ENCODE peak calls at places on chromosome 17, in nine cellular contexts. S is stomach; Q is prostate gland; L is uterus; J is CD4-positive, alpha-beta memory T cell; F is SJCRH30; E is RWPE2; D is SK-N-MC; I is MM.1S. T is an unnamed sample.

GRCh38 chr17:48619821-48620496 is 4.9 kb upstream of the HOXB8 start:
- DNase-seq in S (no peak), Q (no peak), L (no peak), J (no peak), F (no peak), E (no peak), D (no peak), I (no peak), T (no peak)

GRCh38 chr17:22411185-22411784 is 719.0 kb downstream of the KCNJ18 start:
- DNase-seq in S (no peak), Q (no peak), L (no peak), J (no peak), F (no peak), E (no peak), D (no peak), I (no peak), T (no peak)

GRCh38 chr17:81194225-81194760 is 28.3 kb upstream of the AATK start:
- DNase-seq in S (no peak), Q (no peak), L (no peak), J (no peak), F (no peak), E (no peak), D (no peak), I (no peak), T (no peak)

GRCh38 chr17:32755045-32755805 is 121.7 kb downstream of the MYO1D start:
- DNase-seq in S (no peak), Q (no peak), L (no peak), J (no peak), F (no peak), E (no peak), D (peak; percentile 68), I (peak; percentile 43), T (no peak)

GRCh38 chr17:79977161-79977631 is 58.5 kb downstream of the TBC1D16 start:
- DNase-seq in S (no peak), Q (no peak), L (no peak), J (no peak), F (no peak), E (peak; percentile 61), D (no peak), I (no peak), T (no peak)

GRCh38 chr17:64176556-64176955 is 46.6 kb upstream of the ERN1 start:
- DNase-seq in S (no peak), Q (no peak), L (no peak), J (no peak), F (no peak), E (no peak), D (no peak), I (no peak), T (no peak)

GRCh38 chr17:68599091-68599872 is 1.9 kb downstream of the FAM20A start:
- DNase-seq in S (no peak), Q (no peak), L (peak; percentile 43), J (no peak), F (no peak), E (no peak), D (no peak), I (no peak), T (no peak)

GRCh38 chr17:64130559-64131001 is 636 bp upstream of the ERN1 start:
- DNase-seq in S (no peak), Q (no peak), L (peak; percentile 63), J (peak; percentile 85), F (no peak), E (no peak), D (no peak), I (no peak), T (no peak)

GRCh38 chr17:57599271-57600045 is 145.6 kb downstream of the CCDC182 start:
- DNase-seq in S (no peak), Q (no peak), L (no peak), J (peak; percentile 58), F (no peak), E (no peak), D (no peak), I (peak; percentile 28), T (no peak)

GRCh38 chr17:10705727-10706126 is 8.3 kb downstream of the ADPRM start:
- DNase-seq in S (no peak), Q (no peak), L (no peak), J (no peak), F (no peak), E (no peak), D (no peak), I (no peak), T (no peak)
- H3K36me3 ChIP-seq in S (peaks cover 61% of the 10 kb centered on the region), Q (no peaks in the 10 kb centered on the region), L (no peaks in the 10 kb centered on the region), J (peaks cover 43% of the 10 kb centered on the region), F (no peaks in the 10 kb centered on the region), E (peaks cover 56% of the 10 kb centered on the region), D (peaks cover 52% of the 10 kb centered on the region), I (peaks cover under 1% of the 10 kb centered on the region), T (no peaks in the 10 kb centered on the region)

GRCh38 chr17:8104911-8105310 is 13.4 kb downstream of the ALOXE3 start:
- DNase-seq in S (no peak), Q (no peak), L (no peak), J (no peak), F (no peak), E (no peak), D (no peak), I (no peak), T (no peak)

GRCh38 chr17:8100149-8100548 is 12.6 kb upstream of the ALOX12B start:
- DNase-seq in S (no peak), Q (no peak), L (no peak), J (no peak), F (no peak), E (no peak), D (no peak), I (no peak), T (no peak)

GRCh38 chr17:8100763-8101162 is 13.2 kb upstream of the ALOX12B start:
- DNase-seq in S (no peak), Q (no peak), L (no peak), J (no peak), F (no peak), E (no peak), D (no peak), I (no peak), T (no peak)

GRCh38 chr17:8103549-8103948 is 14.8 kb downstream of the ALOXE3 start:
- DNase-seq in S (peak; percentile 61), Q (no peak), L (no peak), J (no peak), F (no peak), E (no peak), D (no peak), I (no peak), T (no peak)

DNA sequence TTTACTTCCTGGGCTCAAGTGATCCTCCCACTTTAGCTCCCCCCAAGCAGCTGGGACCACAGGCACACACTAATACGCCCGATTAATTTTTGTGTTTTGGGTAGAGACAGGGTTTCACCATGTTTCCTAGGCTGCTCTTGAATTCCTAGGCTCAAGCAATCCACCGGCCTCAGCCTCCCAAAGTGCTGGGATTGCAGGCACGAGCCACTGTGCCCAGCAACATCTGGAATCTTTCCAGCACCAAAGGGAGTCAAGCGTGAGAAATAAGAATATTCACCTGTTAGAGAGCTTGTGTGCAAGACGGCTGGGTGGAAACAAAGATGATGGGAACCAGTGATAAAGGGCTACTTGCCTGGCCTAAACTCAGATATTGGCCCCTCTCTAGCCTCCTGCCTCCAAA is 14.2 kb upstream of the ALOX12B start:
- DNase-seq in S (no peak), Q (no peak), L (no peak), J (no peak), F (no peak), E (no peak), D (no peak), I (no peak), T (no peak)
- H3K9me3 ChIP-seq in S (no peaks in the 10 kb centered on the region), Q (no peaks in the 10 kb centered on the region), L (no peaks in the 10 kb centered on the region), J (no peaks in the 10 kb centered on the region), F (no peaks in the 10 kb centered on the region), E (no peaks in the 10 kb centered on the region), D (no peaks in the 10 kb centered on the region), I (no peaks in the 10 kb centered on the region), T (no peaks in the 10 kb centered on the region)

DNA sequence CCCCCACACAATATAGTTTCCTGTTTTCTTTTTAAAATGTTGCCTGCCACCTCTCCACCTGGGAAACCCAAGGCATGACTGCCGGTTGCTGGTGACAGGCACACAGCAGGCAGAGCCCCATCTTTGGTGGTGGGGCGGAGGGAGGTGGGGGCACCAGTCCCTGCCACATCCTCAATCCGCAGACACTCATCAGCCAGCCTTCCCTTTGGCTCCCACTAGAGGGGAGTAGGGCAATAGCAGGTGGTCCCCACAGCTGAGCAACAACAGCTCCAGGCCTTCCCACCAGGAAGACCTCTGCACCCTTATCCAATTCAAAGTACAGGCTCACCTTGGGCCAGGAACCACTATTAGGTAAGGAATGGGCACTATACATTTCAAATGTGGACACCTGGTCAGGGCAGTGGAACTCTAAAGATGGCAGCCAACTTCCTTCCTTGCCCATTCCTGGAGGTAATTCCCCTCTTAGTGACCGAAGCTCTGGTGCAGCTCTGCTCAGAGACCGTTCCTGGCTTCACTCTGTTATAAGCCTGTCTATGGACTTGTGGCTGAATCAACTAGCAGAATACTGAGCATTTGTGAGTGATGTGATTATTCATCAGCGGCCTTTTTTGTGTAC is 13.9 kb downstream of the RECQL5 start:
- DNase-seq in S (no peak), Q (no peak), L (no peak), J (no peak), F (peak; percentile 60), E (no peak), D (no peak), I (peak; percentile 45), T (peak; percentile 40)
- H3K36me3 ChIP-seq in S (peaks cover 97% of the 10 kb centered on the region), Q (peaks cover 6% of the 10 kb centered on the region), L (no peaks in the 10 kb centered on the region), J (peaks cover 19% of the 10 kb centered on the region), F (peaks cover 16% of the 10 kb centered on the region), E (peaks cover 82% of the 10 kb centered on the region), D (peaks cover 6% of the 10 kb centered on the region), I (no peaks in the 10 kb centered on the region), T (no peaks in the 10 kb centered on the region)

GRCh38 chr17:28953444-28954118 is 2.3 kb upstream of the PHF12 start:
- DNase-seq in S (peak; percentile 35), Q (peak; percentile 32), L (peak; percentile 59), J (peak; percentile 66), F (peak; percentile 82), E (no peak), D (no peak), I (peak; percentile 42), T (peak; percentile 55)
- H3K9me3 ChIP-seq in S (no peaks in the 10 kb centered on the region), Q (no peaks in the 10 kb centered on the region), L (no peaks in the 10 kb centered on the region), J (no peaks in the 10 kb centered on the region), F (no peaks in the 10 kb centered on the region), E (no peaks in the 10 kb centered on the region), D (no peaks in the 10 kb centered on the region), I (no peaks in the 10 kb centered on the region), T (no peaks in the 10 kb centered on the region)

DNA sequence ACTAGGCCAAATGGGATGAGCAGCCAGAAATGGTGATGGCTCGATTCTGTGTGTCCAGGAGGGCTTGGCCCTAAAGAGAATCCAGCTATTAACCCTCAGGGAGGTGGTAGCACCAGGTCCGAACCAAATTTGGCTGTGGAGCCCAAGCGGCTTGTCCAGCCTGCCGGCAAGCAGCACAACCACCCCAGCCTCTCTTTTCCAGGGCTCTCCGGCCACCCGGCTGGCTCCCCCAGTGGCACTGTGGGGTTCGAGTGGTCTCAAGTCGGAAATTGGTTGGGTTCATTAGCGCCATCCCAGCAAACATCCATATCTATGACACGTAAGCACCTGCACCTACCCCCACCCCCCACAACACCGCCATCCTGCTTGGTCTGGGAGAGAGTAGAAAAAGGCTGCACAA is 35.4 kb downstream of the PLCD3 start:
- DNase-seq in S (no peak), Q (no peak), L (no peak), J (no peak), F (no peak), E (no peak), D (no peak), I (no peak), T (no peak)
- H3K36me3 ChIP-seq in S (peaks cover 100% of the 10 kb centered on the region), Q (peaks cover 6% of the 10 kb centered on the region), L (no peaks in the 10 kb centered on the region), J (peaks cover 66% of the 10 kb centered on the region), F (peaks cover 88% of the 10 kb centered on the region), E (peaks cover 85% of the 10 kb centered on the region), D (peaks cover 80% of the 10 kb centered on the region), I (peaks cover 14% of the 10 kb centered on the region), T (peaks cover 49% of the 10 kb centered on the region)

GRCh38 chr17:835263-835662 is 53.1 kb downstream of the MRM3 start:
- DNase-seq in S (no peak), Q (no peak), L (no peak), J (no peak), F (peak; percentile 69), E (no peak), D (no peak), I (no peak), T (no peak)
- H3K9me3 ChIP-seq in S (no peaks in the 10 kb centered on the region), Q (no peaks in the 10 kb centered on the region), L (no peaks in the 10 kb centered on the region), J (no peaks in the 10 kb centered on the region), F (no peaks in the 10 kb centered on the region), E (peaks cover 2% of the 10 kb centered on the region), D (no peaks in the 10 kb centered on the region), I (no peaks in the 10 kb centered on the region), T (no peaks in the 10 kb centered on the region)